ENCODE peak calls at places on chromosome 3, in nine cellular contexts. One of them, this sample, is unnamed.

GRCh38 chr3:129310111-129310601 is 31.5 kb downstream of the HMCES start:
- DNase-seq in fibroblast of lung: no peak
- DNase-seq in Calu3: peak; percentile 29
- DNase-seq in fibroblast of the aortic adventitia: peak; percentile 9
- DNase-seq in neural crest cell: no peak
- DNase-seq in foreskin fibroblast: no peak
- DNase-seq in AG04450: no peak
- DNase-seq in GM12864: no peak
- DNase-seq in B cell: no peak
- DNase-seq in this sample: no peak

GRCh38 chr3:8755564-8756237 is 13.7 kb downstream of the OXTR start:
- DNase-seq in fibroblast of lung: no peak
- DNase-seq in Calu3: no peak
- DNase-seq in fibroblast of the aortic adventitia: no peak
- DNase-seq in neural crest cell: no peak
- DNase-seq in foreskin fibroblast: no peak
- DNase-seq in AG04450: no peak
- DNase-seq in GM12864: no peak
- DNase-seq in B cell: no peak
- DNase-seq in this sample: no peak

GRCh38 chr3:107416138-107416537 is 38.9 kb downstream of the CCDC54 start:
- DNase-seq in fibroblast of lung: peak; percentile 14
- DNase-seq in Calu3: peak; percentile 22
- DNase-seq in fibroblast of the aortic adventitia: no peak
- DNase-seq in neural crest cell: no peak
- DNase-seq in foreskin fibroblast: no peak
- DNase-seq in AG04450: no peak
- DNase-seq in GM12864: no peak
- DNase-seq in B cell: no peak
- DNase-seq in this sample: no peak

GRCh38 chr3:120928991-120929390 is 21.0 kb downstream of the STXBP5L start:
- DNase-seq in fibroblast of lung: no peak
- DNase-seq in Calu3: no peak
- DNase-seq in fibroblast of the aortic adventitia: no peak
- DNase-seq in neural crest cell: no peak
- DNase-seq in foreskin fibroblast: no peak
- DNase-seq in AG04450: no peak
- DNase-seq in GM12864: no peak
- DNase-seq in B cell: no peak
- DNase-seq in this sample: no peak

GRCh38 chr3:33277193-33277882 is at the start of gene FBXL2:
- DNase-seq in fibroblast of lung: peak; percentile 65
- DNase-seq in Calu3: peak; percentile 92
- DNase-seq in fibroblast of the aortic adventitia: peak; percentile 54
- DNase-seq in neural crest cell: peak; percentile 80
- DNase-seq in foreskin fibroblast: peak; percentile 56
- DNase-seq in AG04450: peak; percentile 2
- DNase-seq in GM12864: no peak
- DNase-seq in B cell: no peak
- DNase-seq in this sample: no peak

GRCh38 chr3:142724682-142725351 is 983 bp downstream of the TRPC1 start:
- DNase-seq in fibroblast of lung: no peak
- DNase-seq in Calu3: peak; percentile 55
- DNase-seq in fibroblast of the aortic adventitia: peak; percentile 36
- DNase-seq in neural crest cell: no peak
- DNase-seq in foreskin fibroblast: peak; percentile 11
- DNase-seq in AG04450: no peak
- DNase-seq in GM12864: no peak
- DNase-seq in B cell: no peak
- DNase-seq in this sample: no peak

GRCh38 chr3:134666466-134666865 is 15.6 kb upstream of the KY start:
- DNase-seq in fibroblast of lung: no peak
- DNase-seq in Calu3: no peak
- DNase-seq in fibroblast of the aortic adventitia: peak; percentile 73
- DNase-seq in neural crest cell: no peak
- DNase-seq in foreskin fibroblast: peak; percentile 18
- DNase-seq in AG04450: no peak
- DNase-seq in GM12864: no peak
- DNase-seq in B cell: no peak
- DNase-seq in this sample: no peak

GRCh38 chr3:15636028-15636709 is 34.6 kb downstream of the BTD start:
- DNase-seq in fibroblast of lung: peak; percentile 89
- DNase-seq in Calu3: no peak
- DNase-seq in fibroblast of the aortic adventitia: peak; percentile 87
- DNase-seq in neural crest cell: no peak
- DNase-seq in foreskin fibroblast: peak; percentile 95
- DNase-seq in AG04450: peak; percentile 74
- DNase-seq in GM12864: no peak
- DNase-seq in B cell: no peak
- DNase-seq in this sample: no peak

GRCh38 chr3:189999718-190000117 is 121.0 kb downstream of the P3H2 start:
- DNase-seq in fibroblast of lung: no peak
- DNase-seq in Calu3: no peak
- DNase-seq in fibroblast of the aortic adventitia: no peak
- DNase-seq in neural crest cell: no peak
- DNase-seq in foreskin fibroblast: no peak
- DNase-seq in AG04450: no peak
- DNase-seq in GM12864: no peak
- DNase-seq in B cell: no peak
- DNase-seq in this sample: no peak

GRCh38 chr3:57935539-57935938 is 72.7 kb upstream of the FLNB start:
- DNase-seq in fibroblast of lung: no peak
- DNase-seq in Calu3: no peak
- DNase-seq in fibroblast of the aortic adventitia: no peak
- DNase-seq in neural crest cell: no peak
- DNase-seq in foreskin fibroblast: no peak
- DNase-seq in AG04450: no peak
- DNase-seq in GM12864: no peak
- DNase-seq in B cell: no peak
- DNase-seq in this sample: no peak

GRCh38 chr3:11737742-11738141 is 94.0 kb upstream of the VGLL4 start:
- DNase-seq in fibroblast of lung: no peak
- DNase-seq in Calu3: no peak
- DNase-seq in fibroblast of the aortic adventitia: no peak
- DNase-seq in neural crest cell: no peak
- DNase-seq in foreskin fibroblast: no peak
- DNase-seq in AG04450: no peak
- DNase-seq in GM12864: no peak
- DNase-seq in B cell: no peak
- DNase-seq in this sample: no peak

GRCh38 chr3:11564577-11565001 is 79.1 kb downstream of the VGLL4 start:
- DNase-seq in fibroblast of lung: no peak
- DNase-seq in Calu3: no peak
- DNase-seq in fibroblast of the aortic adventitia: no peak
- DNase-seq in neural crest cell: no peak
- DNase-seq in foreskin fibroblast: no peak
- DNase-seq in AG04450: no peak
- DNase-seq in GM12864: no peak
- DNase-seq in B cell: no peak
- DNase-seq in this sample: no peak

GRCh38 chr3:14725015-14725431 is 50.1 kb downstream of the C3orf20 start:
- DNase-seq in fibroblast of lung: peak; percentile 93
- DNase-seq in Calu3: no peak
- DNase-seq in fibroblast of the aortic adventitia: peak; percentile 88
- DNase-seq in neural crest cell: no peak
- DNase-seq in foreskin fibroblast: peak; percentile 35
- DNase-seq in AG04450: peak; percentile 61
- DNase-seq in GM12864: no peak
- DNase-seq in B cell: no peak
- DNase-seq in this sample: no peak

GRCh38 chr3:149563114-149563513 is 88.6 kb downstream of the TM4SF4 start:
- DNase-seq in fibroblast of lung: no peak
- DNase-seq in Calu3: no peak
- DNase-seq in fibroblast of the aortic adventitia: no peak
- DNase-seq in neural crest cell: no peak
- DNase-seq in foreskin fibroblast: no peak
- DNase-seq in AG04450: no peak
- DNase-seq in GM12864: no peak
- DNase-seq in B cell: no peak
- DNase-seq in this sample: no peak

GRCh38 chr3:149564079-149564478 is 89.6 kb downstream of the TM4SF4 start:
- DNase-seq in fibroblast of lung: no peak
- DNase-seq in Calu3: no peak
- DNase-seq in fibroblast of the aortic adventitia: peak; percentile 38
- DNase-seq in neural crest cell: no peak
- DNase-seq in foreskin fibroblast: no peak
- DNase-seq in AG04450: no peak
- DNase-seq in GM12864: no peak
- DNase-seq in B cell: no peak
- DNase-seq in this sample: no peak

GRCh38 chr3:149555941-149556340 is 81.4 kb downstream of the TM4SF4 start:
- DNase-seq in fibroblast of lung: peak; percentile 41
- DNase-seq in Calu3: no peak
- DNase-seq in fibroblast of the aortic adventitia: peak; percentile 84
- DNase-seq in neural crest cell: no peak
- DNase-seq in foreskin fibroblast: peak; percentile 35
- DNase-seq in AG04450: no peak
- DNase-seq in GM12864: no peak
- DNase-seq in B cell: no peak
- DNase-seq in this sample: no peak

GRCh38 chr3:149559525-149559924 is 85.0 kb downstream of the TM4SF4 start:
- DNase-seq in fibroblast of lung: no peak
- DNase-seq in Calu3: no peak
- DNase-seq in fibroblast of the aortic adventitia: peak; percentile 53
- DNase-seq in neural crest cell: no peak
- DNase-seq in foreskin fibroblast: no peak
- DNase-seq in AG04450: no peak
- DNase-seq in GM12864: no peak
- DNase-seq in B cell: no peak
- DNase-seq in this sample: no peak

DNA sequence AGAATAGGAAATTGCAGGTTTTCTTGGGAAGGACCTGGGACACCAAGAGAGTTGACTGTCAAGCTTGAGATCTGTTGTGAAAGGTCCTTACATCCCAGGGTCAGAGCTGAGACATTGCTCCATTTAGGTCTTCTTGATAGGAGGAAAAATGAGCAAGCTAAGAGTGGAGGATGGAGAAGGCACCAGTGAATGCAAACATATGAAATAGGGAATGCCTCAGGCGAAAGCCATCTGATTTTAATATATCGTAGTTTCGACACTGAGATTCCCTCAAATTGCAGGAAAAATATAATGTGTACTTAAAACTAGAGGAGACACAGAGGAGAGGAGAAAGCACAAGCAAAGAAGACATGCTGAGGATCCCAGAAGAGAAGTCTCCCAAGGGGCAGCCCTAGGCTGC is 85.5 kb downstream of the TM4SF4 start:
- DNase-seq in fibroblast of lung: no peak
- DNase-seq in Calu3: no peak
- DNase-seq in fibroblast of the aortic adventitia: no peak
- DNase-seq in neural crest cell: no peak
- DNase-seq in foreskin fibroblast: no peak
- DNase-seq in AG04450: no peak
- DNase-seq in GM12864: no peak
- DNase-seq in B cell: no peak
- DNase-seq in this sample: no peak
- TF ChIP-seq CTCF in fibroblast of lung: no peak
- TF ChIP-seq CTCF in Calu3: no peak
- TF ChIP-seq CTCF in fibroblast of the aortic adventitia: no peak
- TF ChIP-seq CTCF in neural crest cell: no peak
- TF ChIP-seq CTCF in foreskin fibroblast: no peak
- TF ChIP-seq CTCF in AG04450: no peak
- TF ChIP-seq CTCF in GM12864: no peak
- TF ChIP-seq CTCF in B cell: no peak
- TF ChIP-seq CTCF in this sample: no peak

GRCh38 chr3:167493240-167493639 is 19.4 kb upstream of the SERPINI2 start:
- DNase-seq in fibroblast of lung: no peak
- DNase-seq in Calu3: peak; percentile 17
- DNase-seq in fibroblast of the aortic adventitia: no peak
- DNase-seq in neural crest cell: peak; percentile 2
- DNase-seq in foreskin fibroblast: no peak
- DNase-seq in AG04450: no peak
- DNase-seq in GM12864: no peak
- DNase-seq in B cell: no peak
- DNase-seq in this sample: no peak
- TF ChIP-seq CTCF in fibroblast of lung: no peak
- TF ChIP-seq CTCF in Calu3: peak; percentile 44
- TF ChIP-seq CTCF in fibroblast of the aortic adventitia: no peak
- TF ChIP-seq CTCF in neural crest cell: peak; percentile 49
- TF ChIP-seq CTCF in foreskin fibroblast: no peak
- TF ChIP-seq CTCF in AG04450: peak; percentile 23
- TF ChIP-seq CTCF in GM12864: peak; percentile 63
- TF ChIP-seq CTCF in B cell: no peak
- TF ChIP-seq CTCF in this sample: no peak

DNA sequence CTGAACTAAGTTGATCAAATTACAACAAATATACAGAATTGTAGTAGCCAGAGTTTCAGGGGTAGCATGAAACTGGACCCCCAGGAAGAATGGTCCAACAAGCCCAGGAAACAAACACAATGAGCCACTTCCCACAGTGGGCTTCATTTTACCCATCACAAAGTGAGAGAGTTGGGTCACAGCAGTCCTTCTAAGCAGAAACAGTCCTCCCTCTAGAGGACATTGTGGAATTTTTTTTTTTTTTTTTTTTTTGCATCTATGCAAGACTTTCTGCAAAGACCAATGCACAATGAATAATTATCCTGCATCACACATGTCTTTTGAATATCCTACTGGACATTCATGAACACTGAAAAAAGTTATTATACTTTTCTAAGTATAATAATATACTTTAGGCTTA is 73.8 kb upstream of the ATP13A5 start:
- DNase-seq in fibroblast of lung: no peak
- DNase-seq in Calu3: no peak
- DNase-seq in fibroblast of the aortic adventitia: no peak
- DNase-seq in neural crest cell: no peak
- DNase-seq in foreskin fibroblast: no peak
- DNase-seq in AG04450: no peak
- DNase-seq in GM12864: no peak
- DNase-seq in B cell: no peak
- DNase-seq in this sample: no peak
- TF ChIP-seq CTCF in fibroblast of lung: no peak
- TF ChIP-seq CTCF in Calu3: peak; percentile 44
- TF ChIP-seq CTCF in fibroblast of the aortic adventitia: peak; percentile 19
- TF ChIP-seq CTCF in neural crest cell: peak; percentile 60
- TF ChIP-seq CTCF in foreskin fibroblast: no peak
- TF ChIP-seq CTCF in AG04450: peak; percentile 19
- TF ChIP-seq CTCF in GM12864: peak; percentile 5
- TF ChIP-seq CTCF in B cell: no peak
- TF ChIP-seq CTCF in this sample: no peak

GRCh38 chr3:30628931-30629590 is 22.7 kb downstream of the TGFBR2 start:
- DNase-seq in fibroblast of lung: peak; percentile 32
- DNase-seq in Calu3: no peak
- DNase-seq in fibroblast of the aortic adventitia: peak; percentile 49
- DNase-seq in neural crest cell: no peak
- DNase-seq in foreskin fibroblast: no peak
- DNase-seq in AG04450: no peak
- DNase-seq in GM12864: no peak
- DNase-seq in B cell: no peak
- DNase-seq in this sample: no peak
- TF ChIP-seq CTCF in fibroblast of lung: peak; percentile 25
- TF ChIP-seq CTCF in Calu3: no peak
- TF ChIP-seq CTCF in fibroblast of the aortic adventitia: peak; percentile 29
- TF ChIP-seq CTCF in neural crest cell: no peak
- TF ChIP-seq CTCF in foreskin fibroblast: no peak
- TF ChIP-seq CTCF in AG04450: no peak
- TF ChIP-seq CTCF in GM12864: no peak
- TF ChIP-seq CTCF in B cell: peak; percentile 53
- TF ChIP-seq CTCF in this sample: peak; percentile 40

GRCh38 chr3:10417849-10418248 is 87.5 kb downstream of the ATP2B2 start:
- DNase-seq in fibroblast of lung: peak; percentile 49
- DNase-seq in Calu3: peak; percentile 23
- DNase-seq in fibroblast of the aortic adventitia: peak; percentile 10
- DNase-seq in neural crest cell: no peak
- DNase-seq in foreskin fibroblast: no peak
- DNase-seq in AG04450: no peak
- DNase-seq in GM12864: no peak
- DNase-seq in B cell: no peak
- DNase-seq in this sample: no peak
- TF ChIP-seq CTCF in fibroblast of lung: peak; percentile 34
- TF ChIP-seq CTCF in Calu3: no peak
- TF ChIP-seq CTCF in fibroblast of the aortic adventitia: peak; percentile 8
- TF ChIP-seq CTCF in neural crest cell: peak; percentile 27
- TF ChIP-seq CTCF in foreskin fibroblast: peak; percentile 15
- TF ChIP-seq CTCF in AG04450: peak; percentile 37
- TF ChIP-seq CTCF in GM12864: no peak
- TF ChIP-seq CTCF in B cell: no peak
- TF ChIP-seq CTCF in this sample: no peak

This sample was measured in CD4-positive, alpha-beta T cell.